ENCODE peak calls at places on chromosomes 12 and 14, in five cellular contexts. Y is A549, Q is sigmoid colon, G is upper lobe of left lung, F is stomach. Z is an unnamed sample.
A peak's percentile ranks its signal among the peaks of the same experiment; 100 is the strongest.

GRCh38 chr12:94615284-94616216 is 34.8 kb downstream of the TMCC3 start:
- DNase-seq in G (no peak), Q (no peak), F (peak; percentile 79), Y (peak; percentile 53), Z (peak; percentile 66)

GRCh38 chr12:51000245-51000644 is 25.9 kb downstream of the SLC11A2 start:
- DNase-seq in Y (no peak), Q (no peak), F (no peak), G (no peak), Z (no peak)

GRCh38 chr12:122096591-122097149 is 18.1 kb downstream of the MLXIP start:
- DNase-seq in F (peak; percentile 34), Y (no peak), G (no peak), Q (peak; percentile 65), Z (peak; percentile 17)

GRCh38 chr12:50506753-50507473 is 2.1 kb downstream of the DIP2B start:
- DNase-seq in Y (no peak), Q (no peak), F (no peak), G (no peak), Z (no peak)

GRCh38 chr12:236445-236844 is 22.5 kb upstream of the SLC6A12 start:
- DNase-seq in F (no peak), G (no peak), Q (no peak), Y (no peak), Z (no peak)

GRCh38 chr12:92297932-92298681 is 152.5 kb upstream of the BTG1 start:
- DNase-seq in Y (no peak), Q (no peak), F (no peak), G (no peak), Z (no peak)

GRCh38 chr14:99026471-99026870 is 245.5 kb downstream of the BCL11B start:
- DNase-seq in Y (no peak), Q (no peak), F (no peak), G (no peak), Z (no peak)

GRCh38 chr12:45213107-45213506 is 2.8 kb upstream of the ANO6 start:
- DNase-seq in Q (no peak), Y (no peak), F (no peak), G (no peak), Z (no peak)

GRCh38 chr12:75120202-75120774 is 89.4 kb downstream of the KCNC2 start:
- DNase-seq in F (no peak), Q (no peak), Y (no peak), G (no peak), Z (no peak)

GRCh38 chr14:98786456-98786855 is 485.5 kb downstream of the BCL11B start:
- DNase-seq in F (no peak), Y (no peak), G (no peak), Q (no peak), Z (no peak)

GRCh38 chr12:77402726-77403125 is 337.4 kb upstream of the E2F7 start:
- DNase-seq in F (no peak), Y (no peak), Q (no peak), G (no peak), Z (no peak)

GRCh38 chr14:103451401-103451800 is 66.2 kb downstream of the MARK3 start:
- DNase-seq in G (no peak), Y (no peak), F (no peak), Q (no peak), Z (no peak)

GRCh38 chr14:95328876-95329503 is 9.3 kb upstream of the CLMN start:
- DNase-seq in G (no peak), Y (no peak), F (no peak), Q (no peak), Z (no peak)

GRCh38 chr12:71664411-71665108 is 459 bp downstream of the THAP2 start:
- DNase-seq in Y (peak; percentile 10), F (no peak), Q (no peak), G (no peak), Z (no peak)

GRCh38 chr12:41466762-41467270 is 278.7 kb downstream of the PDZRN4 start:
- DNase-seq in Y (no peak), Q (no peak), F (peak; percentile 48), G (no peak), Z (no peak)

GRCh38 chr12:48454675-48455074 is 17.7 kb upstream of the ANP32D start:
- DNase-seq in Y (no peak), G (no peak), Q (no peak), F (no peak), Z (no peak)

GRCh38 chr12:117192057-117192456 is 1.8 kb upstream of the FBXO21 start:
- DNase-seq in G (no peak), Y (no peak), Q (no peak), F (peak; percentile 25), Z (no peak)

GRCh38 chr12:104649217-104649834 is 192.6 kb downstream of the CHST11 start:
- DNase-seq in Y (no peak), Q (no peak), G (no peak), F (no peak), Z (no peak)

GRCh38 chr12:11732023-11732422 is 82.5 kb downstream of the ETV6 start:
- DNase-seq in G (no peak), Q (no peak), Y (no peak), F (no peak), Z (no peak)

GRCh38 chr14:91732859-91733477 is 1.1 kb upstream of the CATSPERB start:
- DNase-seq in F (no peak), G (no peak), Q (no peak), Y (no peak), Z (no peak)

GRCh38 chr14:61360796-61361526 is 39.6 kb downstream of the PRKCH start:
- DNase-seq in Y (no peak), Q (no peak), F (no peak), G (no peak), Z (no peak)

GRCh38 chr12:112847708-112848337 is 56.3 kb downstream of the RPH3A start:
- DNase-seq in Y (no peak), G (peak; percentile 41), F (no peak), Q (no peak), Z (no peak)

GRCh38 chr14:72615511-72616121 is 278.3 kb downstream of the DPF3 start:
- DNase-seq in Q (no peak), Y (no peak), G (no peak), F (no peak), Z (no peak)

GRCh38 chr12:45695035-45695434 is 34.5 kb upstream of the ARID2 start:
- DNase-seq in G (no peak), F (no peak), Y (no peak), Q (no peak), Z (no peak)

GRCh38 chr12:84842406-84843013 is 70.1 kb downstream of the SLC6A15 start:
- DNase-seq in Y (peak; percentile 22), G (no peak), F (no peak), Q (no peak), Z (no peak)

GRCh38 chr12:104761091-104761490 is 197.0 kb downstream of the SLC41A2 start:
- DNase-seq in Q (no peak), F (no peak), Y (no peak), G (no peak), Z (no peak)

GRCh38 chr14:88340357-88340756 is 17.3 kb upstream of the KCNK10 start:
- DNase-seq in Y (no peak), G (no peak), F (no peak), Q (no peak), Z (no peak)

GRCh38 chr14:68468437-68469207 is 324.2 kb downstream of the ZFP36L1 start:
- DNase-seq in F (peak; percentile 33), Q (no peak), G (no peak), Y (no peak), Z (no peak)

GRCh38 chr14:73740921-73741326 is 26.7 kb upstream of the PNMA1 start:
- DNase-seq in Q (peak; percentile 91), G (peak; percentile 86), F (peak; percentile 92), Y (no peak), Z (peak; percentile 92)

GRCh38 chr14:73742520-73743238 is 28.5 kb upstream of the PNMA1 start:
- DNase-seq in Y (no peak), G (no peak), Q (no peak), F (no peak), Z (no peak)

GRCh38 chr14:73739899-73740685 is 25.9 kb upstream of the PNMA1 start:
- DNase-seq in Y (no peak), Q (peak; percentile 71), G (no peak), F (no peak), Z (no peak)

GRCh38 chr14:73741876-73742519 is 27.8 kb upstream of the PNMA1 start:
- DNase-seq in Y (no peak), Q (peak; percentile 70), G (peak; percentile 78), F (no peak), Z (no peak)

DNA sequence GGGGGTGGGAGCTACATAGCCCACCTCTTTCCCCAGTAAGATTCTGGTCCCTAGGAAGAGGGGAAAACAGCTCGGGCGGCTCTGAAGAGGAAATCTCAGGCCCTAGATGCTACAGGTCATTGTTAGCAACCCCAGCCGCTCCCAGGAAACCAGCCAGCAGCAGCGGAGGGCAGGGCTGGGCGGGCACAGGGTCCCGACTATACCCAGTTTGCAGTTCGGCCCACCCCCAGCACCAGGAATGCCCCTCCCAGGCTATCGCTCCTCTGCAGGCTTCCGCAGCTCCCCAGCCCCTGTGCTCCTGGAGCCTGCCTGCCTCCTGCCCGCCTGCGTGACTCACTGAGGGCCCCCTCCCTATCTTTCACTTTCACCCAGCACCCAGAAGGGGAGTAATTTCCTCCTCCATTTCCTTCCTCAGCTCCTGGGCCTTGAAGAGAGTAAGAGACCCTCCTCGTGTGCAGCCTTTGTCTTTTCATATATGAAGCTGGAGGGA is 27.2 kb upstream of the PNMA1 start:
- DNase-seq in F (peak; percentile 79), Y (no peak), G (peak; percentile 85), Q (peak; percentile 90), Z (peak; percentile 86)
- TF ChIP-seq EP300 in F (no peak), Y (no peak), G (no peak), Q (no peak), Z (no peak)

GRCh38 chr12:108302471-108303311 is 36.4 kb downstream of the CMKLR1 start:
- DNase-seq in F (peak; percentile 39), Y (no peak), Q (peak; percentile 92), G (peak; percentile 69), Z (peak; percentile 43)
- TF ChIP-seq CTCF in F (no peak), Y (no peak), Q (no peak), G (peak; percentile 53), Z (no peak)

GRCh38 chr14:21494902-21495762 is 16.0 kb downstream of the METTL3 start:
- DNase-seq in F (no peak), Y (no peak), Q (no peak), G (no peak), Z (no peak)
- H3K27ac ChIP-seq in F (no peak overlapping the region), Y (peak overlapping the region; percentile 47), Q (no peak overlapping the region), G (peak overlapping the region; percentile 19), Z (no peak overlapping the region)

DNA sequence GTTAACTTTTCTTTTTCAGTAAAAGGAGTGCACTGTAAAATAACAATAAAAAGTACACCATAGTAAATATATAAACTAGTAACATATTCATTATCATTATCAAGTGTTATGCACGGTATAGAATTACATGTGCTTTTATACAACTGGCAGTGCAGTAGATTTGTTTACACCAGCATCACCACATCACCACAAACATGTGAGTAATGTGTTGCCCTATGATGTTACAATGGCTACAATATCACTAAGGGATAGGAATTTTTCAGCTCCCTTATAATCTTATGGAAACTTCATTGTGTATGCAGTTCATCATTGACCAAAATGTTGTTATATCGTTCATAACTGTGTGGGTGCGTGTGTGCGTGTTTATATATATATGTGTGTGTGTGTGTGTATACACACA is 23.5 kb upstream of the NEDD1 start:
- DNase-seq in Q (no peak), F (no peak), G (no peak), Y (no peak), Z (no peak)
- TF ChIP-seq EP300 in Q (no peak), F (no peak), G (no peak), Y (no peak), Z (no peak)

GRCh38 chr12:131850856-131851559 is 22.8 kb downstream of the MMP17 start:
- DNase-seq in Y (peak; percentile 81), F (peak; percentile 65), Q (no peak), G (peak; percentile 79), Z (peak; percentile 60)
- TF ChIP-seq CTCF in Y (peak; percentile 92), F (no peak), Q (peak; percentile 56), G (peak; percentile 86), Z (peak; percentile 67)

Z was measured in transverse colon.